ENCODE peak calls at places on chromosomes 5 and 9, in seven cellular contexts. E is astrocyte, A is tibial nerve, V is cardiac muscle cell, W is Panc1, G is upper lobe of left lung, S is brain microvascular endothelial cell. R is an unnamed sample.

GRCh38 chr9:2241461-2241874 is 226.3 kb downstream of the SMARCA2 start:
- DNase-seq in G (no peak), V (peak; percentile 94), A (peak; percentile 14), W (no peak), E (peak; percentile 97), S (peak; percentile 83), R (no peak)

GRCh38 chr9:96619109-96619435 is 571 bp downstream of the CDC14B start:
- DNase-seq in E (no peak), W (no peak), S (no peak), A (no peak), V (no peak), G (no peak), R (no peak)

GRCh38 chr9:93265972-93266371 is 82.0 kb downstream of the WNK2 start:
- DNase-seq in E (no peak), G (no peak), A (no peak), V (no peak), S (no peak), W (no peak), R (no peak)

GRCh38 chr9:100229136-100229535 is 123.6 kb downstream of the TEX10 start:
- DNase-seq in A (no peak), W (no peak), V (no peak), G (no peak), E (no peak), S (no peak), R (no peak)

GRCh38 chr5:56164371-56164770 is 68.8 kb downstream of the ANKRD55 start:
- DNase-seq in G (no peak), E (no peak), S (no peak), V (peak; percentile 75), W (no peak), A (peak; percentile 36), R (no peak)

GRCh38 chr5:11504794-11505193 is 399.5 kb downstream of the CTNND2 start:
- DNase-seq in S (no peak), E (peak; percentile 45), A (no peak), V (peak; percentile 8), G (no peak), W (no peak), R (no peak)

GRCh38 chr5:7754997-7755596 is 95.8 kb downstream of the CFAP90 start:
- DNase-seq in A (no peak), S (peak; percentile 8), G (peak; percentile 74), W (peak; percentile 30), V (peak; percentile 47), E (no peak), R (peak; percentile 17)

GRCh38 chr5:158707534-158707933 is 392.2 kb downstream of the EBF1 start:
- DNase-seq in V (no peak), S (no peak), W (no peak), E (no peak), A (no peak), G (no peak), R (no peak)

GRCh38 chr9:32704343-32704742 is 68.9 kb upstream of the TAF1L start:
- DNase-seq in G (no peak), W (no peak), S (no peak), V (no peak), A (no peak), E (no peak), R (no peak)

GRCh38 chr5:180199390-180199789 is 9.6 kb downstream of the RASGEF1C start:
- DNase-seq in W (no peak), A (no peak), V (no peak), E (no peak), G (no peak), S (no peak), R (no peak)

GRCh38 chr5:128782446-128782845 is 182.8 kb upstream of the SLC27A6 start:
- DNase-seq in E (peak; percentile 89), W (no peak), S (peak; percentile 90), G (no peak), V (peak; percentile 92), A (peak; percentile 85), R (peak; percentile 66)

GRCh38 chr5:177362102-177362868 is 4.6 kb downstream of the RGS14 start:
- DNase-seq in G (peak; percentile 38), V (no peak), W (no peak), E (no peak), A (no peak), S (no peak), R (no peak)

GRCh38 chr5:91434348-91434747 is 51.2 kb upstream of the ARRDC3 start:
- DNase-seq in V (no peak), E (no peak), W (no peak), A (no peak), G (no peak), S (no peak), R (no peak)

GRCh38 chr9:38269752-38270151 is 122.8 kb upstream of the ALDH1B1 start:
- DNase-seq in V (no peak), G (no peak), E (no peak), A (no peak), S (no peak), W (no peak), R (no peak)

GRCh38 chr9:114110180-114110579 is 11.1 kb upstream of the KIF12 start:
- DNase-seq in A (no peak), G (no peak), S (no peak), V (peak; percentile 70), W (no peak), E (peak; percentile 77), R (peak; percentile 75)

GRCh38 chr9:127869310-127870152 is 7.9 kb downstream of the AK1 start:
- DNase-seq in W (peak; percentile 46), E (no peak), V (peak; percentile 88), S (peak; percentile 65), G (peak; percentile 93), A (peak; percentile 90), R (peak; percentile 36)

GRCh38 chr5:56319281-56320242 is 86.4 kb upstream of the ANKRD55 start:
- DNase-seq in S (no peak), A (peak; percentile 28), W (no peak), E (peak; percentile 27), V (peak; percentile 84), G (peak; percentile 28), R (peak; percentile 93)

GRCh38 chr5:179668404-179668803 is 12.4 kb downstream of the CBY3 start:
- DNase-seq in E (no peak), V (peak; percentile 66), A (peak; percentile 25), G (peak; percentile 56), S (peak; percentile 62), W (no peak), R (peak; percentile 26)

GRCh38 chr9:88614359-88614758 is 79.4 kb downstream of the NXNL2 start:
- DNase-seq in V (no peak), S (no peak), W (no peak), E (no peak), G (no peak), A (no peak), R (no peak)

GRCh38 chr5:136729901-136730355 is 364.6 kb upstream of the TRPC7 start:
- DNase-seq in W (peak; percentile 71), A (no peak), S (peak; percentile 92), V (peak; percentile 50), G (no peak), E (peak; percentile 96), R (no peak)

GRCh38 chr9:83472221-83472665 is 66.0 kb downstream of the FRMD3 start:
- DNase-seq in V (peak; percentile 31), S (peak; percentile 14), E (peak; percentile 1), A (no peak), G (no peak), W (no peak), R (peak; percentile 18)

GRCh38 chr9:91308144-91308543 is 53.6 kb downstream of the AUH start:
- DNase-seq in G (no peak), A (no peak), S (no peak), V (no peak), W (no peak), E (no peak), R (no peak)

GRCh38 chr5:58412081-58412480 is 47.8 kb downstream of the PLK2 start:
- DNase-seq in A (no peak), E (peak; percentile 12), W (no peak), G (no peak), V (no peak), S (no peak), R (no peak)

GRCh38 chr9:117681827-117682226 is 22.4 kb upstream of the TLR4 start:
- DNase-seq in A (no peak), W (no peak), E (no peak), V (no peak), G (no peak), S (no peak), R (no peak)

GRCh38 chr5:68276740-68277139 is 61.2 kb downstream of the PIK3R1 start:
- DNase-seq in A (no peak), E (no peak), S (no peak), W (no peak), V (no peak), G (no peak), R (no peak)

GRCh38 chr5:110270-110888 is 18.4 kb downstream of the PLEKHG4B start:
- DNase-seq in A (no peak), W (no peak), E (no peak), S (no peak), G (no peak), V (no peak), R (no peak)
- H3K27me3 ChIP-seq in A (no peaks in the 10 kb centered on the region), W (no peaks in the 10 kb centered on the region), E (peaks cover 2% of the 10 kb centered on the region), S (no peaks in the 10 kb centered on the region), G (no peaks in the 10 kb centered on the region), V (no peaks in the 10 kb centered on the region), R (no peaks in the 10 kb centered on the region)

GRCh38 chr5:149598966-149599365 is 17.7 kb downstream of the ARHGEF37 start:
- DNase-seq in E (no peak), A (no peak), S (no peak), G (no peak), W (no peak), V (no peak), R (no peak)
- TF ChIP-seq CTCF in E (no peak), A (no peak), S (no peak), G (no peak), W (no peak), V (no peak), R (no peak)

DNA sequence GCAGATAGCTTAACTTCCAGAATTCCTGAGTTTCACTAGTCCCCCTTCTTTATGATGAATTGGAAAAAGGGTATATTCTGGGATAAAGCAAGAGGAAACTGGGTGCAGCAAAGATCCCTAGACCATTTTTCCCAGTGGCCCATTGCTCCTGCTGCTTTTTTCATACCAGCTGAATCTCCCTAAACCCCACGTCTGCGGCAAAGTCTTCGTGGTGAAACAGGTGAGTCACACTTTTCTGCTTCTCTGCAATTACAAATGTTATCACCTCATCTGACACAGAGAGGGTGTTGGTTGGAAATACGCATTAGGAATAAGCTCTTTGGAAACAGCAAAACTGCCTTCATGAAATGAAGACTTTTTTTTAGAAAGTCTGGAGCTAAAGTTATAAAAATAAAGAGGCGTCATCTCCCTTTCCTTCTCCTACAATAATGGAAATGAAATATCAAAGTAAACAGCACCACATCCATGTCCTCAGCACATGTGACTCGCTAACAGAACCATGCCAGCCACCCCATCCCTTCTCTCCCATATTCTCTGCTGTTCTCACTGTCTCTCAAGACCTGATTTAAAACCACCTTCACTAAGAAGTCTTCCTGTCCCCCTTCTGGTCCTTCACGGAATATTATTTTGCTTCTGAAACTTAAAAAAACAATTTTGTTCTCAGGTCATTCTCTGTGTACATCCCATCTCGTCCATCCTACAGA is 39.5 kb upstream of the GLRX start:
- DNase-seq in W (no peak), V (peak; percentile 73), A (no peak), S (peak; percentile 67), G (no peak), E (peak; percentile 91), R (peak; percentile 78)
- H3K27ac ChIP-seq in W (no peak overlapping the region), V (peak overlapping the region; percentile 92), A (peak overlapping the region; percentile 77), S (peak overlapping the region; percentile 99), G (peak overlapping the region; percentile 84), E (peak overlapping the region; percentile 97), R (peak overlapping the region; percentile 79)

DNA sequence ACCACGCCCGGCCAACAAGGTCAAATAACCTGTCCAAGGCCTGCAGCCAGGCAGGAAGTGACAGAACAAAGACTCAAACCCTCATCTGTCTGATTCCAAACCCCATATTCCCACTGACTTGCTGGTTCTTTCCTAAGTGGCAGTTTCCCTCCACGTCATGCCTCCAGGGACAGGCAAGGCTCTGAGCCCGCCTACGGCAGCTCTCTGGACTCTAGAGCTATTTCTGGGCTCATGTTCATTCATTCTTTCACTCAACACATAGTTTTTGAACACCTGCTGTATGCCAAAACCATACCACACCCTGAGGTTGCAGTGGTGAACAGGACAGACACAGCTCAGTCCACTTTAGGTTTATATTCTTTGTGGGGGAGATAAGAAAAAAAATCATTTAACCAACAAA is 5.2 kb upstream of the FBP1 start:
- DNase-seq in E (no peak), V (no peak), A (no peak), W (no peak), S (no peak), G (no peak), R (no peak)
- H3K27me3 ChIP-seq in E (peaks cover 4% of the 10 kb centered on the region), V (peaks cover 22% of the 10 kb centered on the region), A (no peaks in the 10 kb centered on the region), W (no peaks in the 10 kb centered on the region), S (no peaks in the 10 kb centered on the region), G (no peaks in the 10 kb centered on the region), R (peaks cover 13% of the 10 kb centered on the region)

R was measured in foreskin keratinocyte.